ENCODE peak calls at places on chromosome 12, in five cellular contexts. F, Z, A, Y and P are unnamed samples.

GRCh38 chr12:102169922-102170698 is 27.5 kb downstream of the PMCH start:
- DNase-seq in F (no peak), Z (no peak), A (no peak), Y (peak), P (peak)

GRCh38 chr12:100987552-100988277 is 193.1 kb downstream of the ANO4 start:
- DNase-seq in F (peak), Z (no peak), A (no peak), Y (peak), P (peak)

GRCh38 chr12:114961491-114961890 is 277.5 kb upstream of the TBX3 start:
- DNase-seq in F (no peak), Z (no peak), A (no peak), Y (no peak), P (no peak)

GRCh38 chr12:97767347-97767746 is 304.7 kb downstream of the RMST start:
- DNase-seq in F (no peak), Z (no peak), A (no peak), Y (no peak), P (peak)

GRCh38 chr12:55712700-55713415 is 3.0 kb upstream of the BLOC1S1 start:
- DNase-seq in F (no peak), Z (no peak), A (no peak), Y (no peak), P (peak)

GRCh38 chr12:75852956-75853355 is 178.6 kb downstream of the PHLDA1 start:
- DNase-seq in F (no peak), Z (no peak), A (no peak), Y (no peak), P (no peak)

GRCh38 chr12:24948816-24949722 is at the start of gene BCAT1:
- DNase-seq in F (peak), Z (peak), A (peak), Y (peak), P (peak)

GRCh38 chr12:71440393-71441349 is 1.1 kb downstream of the LGR5 start:
- DNase-seq in F (no peak), Z (no peak), A (no peak), Y (peak), P (peak)

GRCh38 chr12:101229841-101230241 is 19.8 kb upstream of the SLC5A8 start:
- DNase-seq in F (no peak), Z (peak), A (no peak), Y (no peak), P (no peak)

GRCh38 chr12:18439541-18439940 is 178.2 kb downstream of the PIK3C2G start:
- DNase-seq in F (no peak), Z (no peak), A (no peak), Y (no peak), P (peak)

GRCh38 chr12:92529944-92530343 is 172.8 kb upstream of the PLEKHG7 start:
- DNase-seq in F (no peak), Z (no peak), A (no peak), Y (no peak), P (no peak)

GRCh38 chr12:104055686-104056388 is 5.8 kb upstream of the GLT8D2 start:
- DNase-seq in F (peak), Z (peak), A (no peak), Y (no peak), P (peak)

GRCh38 chr12:43676183-43676813 is 82.3 kb downstream of the PUS7L start:
- DNase-seq in F (no peak), Z (no peak), A (no peak), Y (peak), P (peak)

GRCh38 chr12:123891516-123892179 is 81.0 kb downstream of the CCDC92 start:
- DNase-seq in F (no peak), Z (no peak), A (no peak), Y (no peak), P (no peak)

GRCh38 chr12:104480012-104480411 is 23.3 kb downstream of the CHST11 start:
- DNase-seq in F (no peak), Z (no peak), A (no peak), Y (no peak), P (no peak)

GRCh38 chr12:124779161-124780141 is 84.2 kb downstream of the SCARB1 start:
- DNase-seq in F (no peak), Z (no peak), A (no peak), Y (no peak), P (peak)

GRCh38 chr12:110224379-110225304 is 56.4 kb upstream of the ATP2A2 start:
- DNase-seq in F (peak), Z (no peak), A (no peak), Y (peak), P (peak)

GRCh38 chr12:96091833-96092232 is 56.4 kb upstream of the LTA4H start:
- DNase-seq in F (no peak), Z (no peak), A (no peak), Y (no peak), P (no peak)
- TF ChIP-seq CTCF in F (no peak), Z (no peak), A (no peak), Y (no peak), P (no peak)

GRCh38 chr12:34400423-34400881 is 378.2 kb downstream of the ALG10 start:
- DNase-seq in F (peak), Z (peak), A (peak), Y (peak), P (no peak)

GRCh38 chr12:34398366-34398705 is 376.0 kb downstream of the ALG10 start:
- DNase-seq in F (peak), Z (peak), A (no peak), Y (peak), P (no peak)

GRCh38 chr12:34400986-34401658 is 378.8 kb downstream of the ALG10 start:
- DNase-seq in F (peak), Z (peak), A (peak), Y (peak), P (no peak)

GRCh38 chr12:34398706-34399630 is 376.7 kb downstream of the ALG10 start:
- DNase-seq in F (peak), Z (peak), A (peak), Y (peak), P (no peak)

DNA sequence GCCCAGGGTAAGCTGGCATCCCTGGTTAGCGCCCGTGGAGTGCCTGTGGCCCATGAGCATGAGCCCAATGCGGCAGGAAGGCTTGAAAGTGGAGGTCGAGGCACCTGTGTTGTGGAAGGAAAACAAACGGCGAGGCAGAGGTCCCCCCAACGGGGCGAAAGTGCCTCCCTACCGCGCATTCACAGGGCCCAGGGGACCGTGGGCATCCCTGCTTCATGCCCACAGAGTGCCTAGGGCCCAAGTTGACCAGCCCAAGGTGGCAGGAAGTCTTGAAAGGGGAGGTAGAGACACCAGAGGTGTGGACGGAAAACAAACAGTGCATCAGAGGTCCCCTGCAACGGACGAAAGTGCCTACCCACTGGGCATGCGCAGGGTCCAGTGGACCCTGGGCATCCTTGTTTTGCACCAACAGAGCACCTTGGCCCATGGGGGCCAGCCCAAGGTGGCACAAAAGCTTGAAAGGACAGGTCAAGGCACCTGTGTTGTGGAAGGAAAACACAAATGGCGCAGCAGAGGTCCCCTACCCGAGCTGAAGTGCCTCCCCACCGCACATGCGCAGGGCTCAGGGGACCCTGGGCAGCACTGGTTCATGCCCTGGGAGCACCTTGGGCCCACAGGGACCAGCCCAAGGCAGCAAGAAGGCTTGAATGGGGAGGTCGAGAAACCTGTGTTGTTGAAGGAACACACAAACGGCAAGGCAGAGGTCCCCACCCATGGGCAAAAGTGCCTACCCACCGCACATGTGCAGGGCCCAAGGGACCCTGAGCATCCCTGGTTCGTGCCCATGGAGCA is 377.5 kb downstream of the ALG10 start:
- DNase-seq in F (peak), Z (peak), A (peak), Y (peak), P (no peak)
- H3K4me3 ChIP-seq in F (no peak), Z (no peak), A (no peak), Y (no peak), P (no peak)

GRCh38 chr12:69470189-69471094 is at the start of gene FRS2:
- DNase-seq in F (peak), Z (peak), A (peak), Y (peak), P (peak)
- TF ChIP-seq CTCF in F (no peak), Z (no peak), A (peak), Y (peak), P (peak)

GRCh38 chr12:83197483-83197914 is 510.8 kb downstream of the TMTC2 start:
- DNase-seq in F (no peak), Z (no peak), A (no peak), Y (no peak), P (no peak)
- H3K4me3 ChIP-seq in F (no peak), Z (no peak), A (no peak), Y (no peak), P (no peak)